ENCODE peak calls at places on chromosomes 12 and 14, in four cellular contexts. One of them, this sample, is unnamed.

GRCh38 chr14:54085137-54085810 is 128.6 kb upstream of the BMP4 start:
- DNase-seq in AG09319: no peak
- DNase-seq in T1000: no peak
- DNase-seq in stimulated activated effector memory CD8-positive, alpha-beta T cell treated with anti-CD3 and anti-CD28 coated beads, Interleukin-12 subunit alpha, Interleukin-12 subunit beta, amount 100 ng/mL, for 72 hours: no peak
- DNase-seq in this sample: peak

GRCh38 chr12:117060236-117060926 is 38.8 kb downstream of the TESC start:
- DNase-seq in T1000: no peak
- DNase-seq in stimulated activated effector memory CD8-positive, alpha-beta T cell treated with anti-CD3 and anti-CD28 coated beads, Interleukin-12 subunit alpha, Interleukin-12 subunit beta, amount 100 ng/mL, for 72 hours: no peak
- DNase-seq in AG09319: no peak
- DNase-seq in this sample: peak

GRCh38 chr14:91996951-91997371 is 42.9 kb downstream of the TRIP11 start:
- DNase-seq in stimulated activated effector memory CD8-positive, alpha-beta T cell treated with anti-CD3 and anti-CD28 coated beads, Interleukin-12 subunit alpha, Interleukin-12 subunit beta, amount 100 ng/mL, for 72 hours: no peak
- DNase-seq in AG09319: peak
- DNase-seq in T1000: no peak
- DNase-seq in this sample: peak

GRCh38 chr14:48560421-48560820 is 885.0 kb upstream of the MDGA2 start:
- DNase-seq in stimulated activated effector memory CD8-positive, alpha-beta T cell treated with anti-CD3 and anti-CD28 coated beads, Interleukin-12 subunit alpha, Interleukin-12 subunit beta, amount 100 ng/mL, for 72 hours: no peak
- DNase-seq in T1000: peak
- DNase-seq in AG09319: no peak
- DNase-seq in this sample: peak

GRCh38 chr12:57169969-57170368 is 22.6 kb upstream of the LRP1-AS start:
- DNase-seq in stimulated activated effector memory CD8-positive, alpha-beta T cell treated with anti-CD3 and anti-CD28 coated beads, Interleukin-12 subunit alpha, Interleukin-12 subunit beta, amount 100 ng/mL, for 72 hours: no peak
- DNase-seq in T1000: no peak
- DNase-seq in AG09319: no peak
- DNase-seq in this sample: no peak

GRCh38 chr12:116727902-116728301 is 10.0 kb downstream of the SPRING1 start:
- DNase-seq in T1000: no peak
- DNase-seq in AG09319: no peak
- DNase-seq in stimulated activated effector memory CD8-positive, alpha-beta T cell treated with anti-CD3 and anti-CD28 coated beads, Interleukin-12 subunit alpha, Interleukin-12 subunit beta, amount 100 ng/mL, for 72 hours: no peak
- DNase-seq in this sample: no peak

GRCh38 chr12:67764055-67764454 is 115.5 kb downstream of the DYRK2 start:
- DNase-seq in T1000: no peak
- DNase-seq in stimulated activated effector memory CD8-positive, alpha-beta T cell treated with anti-CD3 and anti-CD28 coated beads, Interleukin-12 subunit alpha, Interleukin-12 subunit beta, amount 100 ng/mL, for 72 hours: no peak
- DNase-seq in AG09319: no peak
- DNase-seq in this sample: no peak

GRCh38 chr14:64035143-64035542 is 182.3 kb downstream of the SYNE2 start:
- DNase-seq in T1000: no peak
- DNase-seq in AG09319: peak
- DNase-seq in stimulated activated effector memory CD8-positive, alpha-beta T cell treated with anti-CD3 and anti-CD28 coated beads, Interleukin-12 subunit alpha, Interleukin-12 subunit beta, amount 100 ng/mL, for 72 hours: no peak
- DNase-seq in this sample: peak

GRCh38 chr12:75481774-75482173 is 1.2 kb downstream of the GLIPR1 start:
- DNase-seq in AG09319: no peak
- DNase-seq in stimulated activated effector memory CD8-positive, alpha-beta T cell treated with anti-CD3 and anti-CD28 coated beads, Interleukin-12 subunit alpha, Interleukin-12 subunit beta, amount 100 ng/mL, for 72 hours: no peak
- DNase-seq in T1000: no peak
- DNase-seq in this sample: peak

GRCh38 chr12:22029491-22029890 is 16.5 kb upstream of the CMAS start:
- DNase-seq in stimulated activated effector memory CD8-positive, alpha-beta T cell treated with anti-CD3 and anti-CD28 coated beads, Interleukin-12 subunit alpha, Interleukin-12 subunit beta, amount 100 ng/mL, for 72 hours: no peak
- DNase-seq in T1000: no peak
- DNase-seq in AG09319: no peak
- DNase-seq in this sample: no peak

GRCh38 chr14:88323520-88324199 is 591 bp upstream of the KCNK10 start:
- DNase-seq in stimulated activated effector memory CD8-positive, alpha-beta T cell treated with anti-CD3 and anti-CD28 coated beads, Interleukin-12 subunit alpha, Interleukin-12 subunit beta, amount 100 ng/mL, for 72 hours: no peak
- DNase-seq in T1000: no peak
- DNase-seq in AG09319: no peak
- DNase-seq in this sample: no peak

GRCh38 chr12:43029971-43030370 is 440.4 kb upstream of the PRICKLE1 start:
- DNase-seq in AG09319: no peak
- DNase-seq in T1000: no peak
- DNase-seq in stimulated activated effector memory CD8-positive, alpha-beta T cell treated with anti-CD3 and anti-CD28 coated beads, Interleukin-12 subunit alpha, Interleukin-12 subunit beta, amount 100 ng/mL, for 72 hours: no peak
- DNase-seq in this sample: peak

GRCh38 chr14:55381561-55381960 is 30.1 kb downstream of the ATG14 start:
- DNase-seq in stimulated activated effector memory CD8-positive, alpha-beta T cell treated with anti-CD3 and anti-CD28 coated beads, Interleukin-12 subunit alpha, Interleukin-12 subunit beta, amount 100 ng/mL, for 72 hours: no peak
- DNase-seq in AG09319: no peak
- DNase-seq in T1000: no peak
- DNase-seq in this sample: no peak

GRCh38 chr14:29926701-29927595 is 699 bp downstream of the PRKD1 start:
- DNase-seq in stimulated activated effector memory CD8-positive, alpha-beta T cell treated with anti-CD3 and anti-CD28 coated beads, Interleukin-12 subunit alpha, Interleukin-12 subunit beta, amount 100 ng/mL, for 72 hours: no peak
- DNase-seq in AG09319: peak
- DNase-seq in T1000: peak
- DNase-seq in this sample: peak

GRCh38 chr14:80584638-80585505 is 356.7 kb downstream of the CEP128 start:
- DNase-seq in stimulated activated effector memory CD8-positive, alpha-beta T cell treated with anti-CD3 and anti-CD28 coated beads, Interleukin-12 subunit alpha, Interleukin-12 subunit beta, amount 100 ng/mL, for 72 hours: no peak
- DNase-seq in T1000: no peak
- DNase-seq in AG09319: no peak
- DNase-seq in this sample: peak

GRCh38 chr12:131862084-131862441 is 32.4 kb upstream of the ULK1 start:
- DNase-seq in stimulated activated effector memory CD8-positive, alpha-beta T cell treated with anti-CD3 and anti-CD28 coated beads, Interleukin-12 subunit alpha, Interleukin-12 subunit beta, amount 100 ng/mL, for 72 hours: no peak
- DNase-seq in T1000: no peak
- DNase-seq in AG09319: no peak
- DNase-seq in this sample: no peak

GRCh38 chr12:120991965-120992364 is 13.6 kb downstream of the HNF1A start:
- DNase-seq in stimulated activated effector memory CD8-positive, alpha-beta T cell treated with anti-CD3 and anti-CD28 coated beads, Interleukin-12 subunit alpha, Interleukin-12 subunit beta, amount 100 ng/mL, for 72 hours: no peak
- DNase-seq in T1000: no peak
- DNase-seq in AG09319: no peak
- DNase-seq in this sample: no peak

GRCh38 chr12:727321-727720 is 25.1 kb upstream of the WNK1 start:
- DNase-seq in AG09319: no peak
- DNase-seq in stimulated activated effector memory CD8-positive, alpha-beta T cell treated with anti-CD3 and anti-CD28 coated beads, Interleukin-12 subunit alpha, Interleukin-12 subunit beta, amount 100 ng/mL, for 72 hours: no peak
- DNase-seq in T1000: no peak
- DNase-seq in this sample: no peak

GRCh38 chr12:92899388-92900001 is 29.6 kb downstream of the EEA1 start:
- DNase-seq in T1000: peak
- DNase-seq in AG09319: peak
- DNase-seq in stimulated activated effector memory CD8-positive, alpha-beta T cell treated with anti-CD3 and anti-CD28 coated beads, Interleukin-12 subunit alpha, Interleukin-12 subunit beta, amount 100 ng/mL, for 72 hours: no peak
- DNase-seq in this sample: peak

GRCh38 chr14:64417042-64417770 is 29.1 kb downstream of the MTHFD1 start:
- DNase-seq in AG09319: no peak
- DNase-seq in stimulated activated effector memory CD8-positive, alpha-beta T cell treated with anti-CD3 and anti-CD28 coated beads, Interleukin-12 subunit alpha, Interleukin-12 subunit beta, amount 100 ng/mL, for 72 hours: no peak
- DNase-seq in T1000: no peak
- DNase-seq in this sample: peak

GRCh38 chr12:12839003-12839395 is 25.9 kb downstream of the DDX47 start:
- DNase-seq in AG09319: no peak
- DNase-seq in stimulated activated effector memory CD8-positive, alpha-beta T cell treated with anti-CD3 and anti-CD28 coated beads, Interleukin-12 subunit alpha, Interleukin-12 subunit beta, amount 100 ng/mL, for 72 hours: no peak
- DNase-seq in T1000: no peak
- DNase-seq in this sample: peak

GRCh38 chr12:85405781-85406522 is 125.9 kb downstream of the ALX1 start:
- DNase-seq in stimulated activated effector memory CD8-positive, alpha-beta T cell treated with anti-CD3 and anti-CD28 coated beads, Interleukin-12 subunit alpha, Interleukin-12 subunit beta, amount 100 ng/mL, for 72 hours: no peak
- DNase-seq in T1000: no peak
- DNase-seq in AG09319: peak
- DNase-seq in this sample: peak

GRCh38 chr12:131759176-131759575 is 48.3 kb downstream of the SFSWAP start:
- DNase-seq in AG09319: no peak
- DNase-seq in stimulated activated effector memory CD8-positive, alpha-beta T cell treated with anti-CD3 and anti-CD28 coated beads, Interleukin-12 subunit alpha, Interleukin-12 subunit beta, amount 100 ng/mL, for 72 hours: no peak
- DNase-seq in T1000: no peak
- DNase-seq in this sample: peak

GRCh38 chr12:99111600-99111999 is 466.5 kb downstream of the APAF1 start:
- DNase-seq in AG09319: no peak
- DNase-seq in T1000: no peak
- DNase-seq in stimulated activated effector memory CD8-positive, alpha-beta T cell treated with anti-CD3 and anti-CD28 coated beads, Interleukin-12 subunit alpha, Interleukin-12 subunit beta, amount 100 ng/mL, for 72 hours: no peak
- DNase-seq in this sample: peak

GRCh38 chr12:7806863-7807487 is 17.8 kb downstream of the NANOG start:
- DNase-seq in stimulated activated effector memory CD8-positive, alpha-beta T cell treated with anti-CD3 and anti-CD28 coated beads, Interleukin-12 subunit alpha, Interleukin-12 subunit beta, amount 100 ng/mL, for 72 hours: peak
- DNase-seq in T1000: no peak
- DNase-seq in AG09319: peak
- DNase-seq in this sample: peak

GRCh38 chr14:104851896-104852663 is 13.0 kb upstream of the CEP170B start:
- DNase-seq in stimulated activated effector memory CD8-positive, alpha-beta T cell treated with anti-CD3 and anti-CD28 coated beads, Interleukin-12 subunit alpha, Interleukin-12 subunit beta, amount 100 ng/mL, for 72 hours: no peak
- DNase-seq in T1000: no peak
- DNase-seq in AG09319: no peak
- DNase-seq in this sample: no peak

GRCh38 chr12:69071091-69071370 is 138.1 kb upstream of the CPM start:
- DNase-seq in T1000: no peak
- DNase-seq in AG09319: no peak
- DNase-seq in stimulated activated effector memory CD8-positive, alpha-beta T cell treated with anti-CD3 and anti-CD28 coated beads, Interleukin-12 subunit alpha, Interleukin-12 subunit beta, amount 100 ng/mL, for 72 hours: no peak
- DNase-seq in this sample: no peak

GRCh38 chr14:92513966-92514843 is 624 bp downstream of the RIN3 start:
- DNase-seq in stimulated activated effector memory CD8-positive, alpha-beta T cell treated with anti-CD3 and anti-CD28 coated beads, Interleukin-12 subunit alpha, Interleukin-12 subunit beta, amount 100 ng/mL, for 72 hours: peak
- DNase-seq in T1000: no peak
- DNase-seq in AG09319: no peak
- DNase-seq in this sample: no peak

GRCh38 chr14:31583043-31583442 is 21.8 kb downstream of the NUBPL start:
- DNase-seq in T1000: no peak
- DNase-seq in stimulated activated effector memory CD8-positive, alpha-beta T cell treated with anti-CD3 and anti-CD28 coated beads, Interleukin-12 subunit alpha, Interleukin-12 subunit beta, amount 100 ng/mL, for 72 hours: no peak
- DNase-seq in AG09319: no peak
- DNase-seq in this sample: no peak

GRCh38 chr12:1234073-1234472 is 243.1 kb downstream of the ERC1 start:
- DNase-seq in stimulated activated effector memory CD8-positive, alpha-beta T cell treated with anti-CD3 and anti-CD28 coated beads, Interleukin-12 subunit alpha, Interleukin-12 subunit beta, amount 100 ng/mL, for 72 hours: no peak
- DNase-seq in AG09319: no peak
- DNase-seq in T1000: no peak
- DNase-seq in this sample: peak

GRCh38 chr14:57085801-57086200 is 182.9 kb downstream of the EXOC5 start:
- DNase-seq in stimulated activated effector memory CD8-positive, alpha-beta T cell treated with anti-CD3 and anti-CD28 coated beads, Interleukin-12 subunit alpha, Interleukin-12 subunit beta, amount 100 ng/mL, for 72 hours: no peak
- DNase-seq in AG09319: no peak
- DNase-seq in T1000: no peak
- DNase-seq in this sample: no peak

GRCh38 chr12:108080363-108080762 is 48.7 kb upstream of the WSCD2 start:
- DNase-seq in AG09319: no peak
- DNase-seq in stimulated activated effector memory CD8-positive, alpha-beta T cell treated with anti-CD3 and anti-CD28 coated beads, Interleukin-12 subunit alpha, Interleukin-12 subunit beta, amount 100 ng/mL, for 72 hours: no peak
- DNase-seq in T1000: no peak
- DNase-seq in this sample: no peak

GRCh38 chr14:76654573-76654955 is 106.7 kb upstream of the VASH1 start:
- DNase-seq in AG09319: no peak
- DNase-seq in T1000: no peak
- DNase-seq in stimulated activated effector memory CD8-positive, alpha-beta T cell treated with anti-CD3 and anti-CD28 coated beads, Interleukin-12 subunit alpha, Interleukin-12 subunit beta, amount 100 ng/mL, for 72 hours: no peak
- DNase-seq in this sample: no peak

This sample was measured in M059J.